ENCODE peak calls at places on chromosomes 11 and 22, in nine cellular contexts. H, V, A, F, N, M, Z, G and J are unnamed samples.

GRCh38 chr22:41110968-41111367 is 18.6 kb downstream of the EP300 start:
- DNase-seq in H (no peak), V (no peak), A (no peak), F (no peak), N (no peak), M (no peak), Z (no peak), G (no peak), J (no peak)

GRCh38 chr11:64643258-64643881 is 52.4 kb downstream of the SLC22A12 start:
- DNase-seq in H (no peak), V (no peak), A (peak), F (no peak), N (peak), M (no peak), Z (no peak), G (no peak), J (no peak)

GRCh38 chr22:22182990-22183264 is 61.7 kb upstream of the VPREB1 start:
- DNase-seq in H (no peak), V (no peak), A (no peak), F (no peak), N (no peak), M (no peak), Z (no peak), G (no peak), J (no peak)

GRCh38 chr11:36196476-36197099 is 92.6 kb downstream of the COMMD9 start:
- DNase-seq in H (no peak), V (peak), A (no peak), F (no peak), N (no peak), M (no peak), Z (no peak), G (no peak), J (peak)

GRCh38 chr22:19495562-19496323 is 16.0 kb downstream of the CDC45 start:
- DNase-seq in H (no peak), V (no peak), A (no peak), F (no peak), N (no peak), M (no peak), Z (no peak), G (no peak), J (peak)

GRCh38 chr22:39994566-39995345 is at the start of gene FAM83F:
- DNase-seq in H (peak), V (peak), A (no peak), F (no peak), N (no peak), M (peak), Z (no peak), G (no peak), J (no peak)

GRCh38 chr11:68632802-68633201 is 51.5 kb upstream of the GAL start:
- DNase-seq in H (peak), V (peak), A (peak), F (no peak), N (no peak), M (peak), Z (no peak), G (peak), J (peak)

GRCh38 chr11:116787436-116787785 is 412 bp downstream of the ZPR1 start:
- DNase-seq in H (no peak), V (peak), A (no peak), F (no peak), N (no peak), M (no peak), Z (no peak), G (no peak), J (peak)

GRCh38 chr11:74307409-74307808 is 4.0 kb downstream of the P4HA3 start:
- DNase-seq in H (no peak), V (peak), A (peak), F (no peak), N (no peak), M (no peak), Z (no peak), G (no peak), J (no peak)

GRCh38 chr11:123504401-123504800 is 74.3 kb downstream of the GRAMD1B start:
- DNase-seq in H (no peak), V (no peak), A (no peak), F (no peak), N (no peak), M (no peak), Z (no peak), G (no peak), J (no peak)

GRCh38 chr11:88353386-88353785 is 15.8 kb upstream of the CTSC start:
- DNase-seq in H (no peak), V (no peak), A (no peak), F (no peak), N (no peak), M (no peak), Z (no peak), G (no peak), J (no peak)

GRCh38 chr11:86374586-86374985 is at the start of gene CCDC81:
- DNase-seq in H (no peak), V (peak), A (no peak), F (no peak), N (no peak), M (no peak), Z (no peak), G (no peak), J (no peak)

GRCh38 chr11:47533690-47534135 is 19.2 kb downstream of the CELF1 start:
- DNase-seq in H (no peak), V (no peak), A (no peak), F (no peak), N (no peak), M (no peak), Z (no peak), G (no peak), J (no peak)

GRCh38 chr22:37854946-37855345 is 5.7 kb downstream of the EIF3L start:
- DNase-seq in H (no peak), V (no peak), A (no peak), F (no peak), N (no peak), M (no peak), Z (no peak), G (no peak), J (no peak)

GRCh38 chr11:76830639-76831312 is 29.9 kb upstream of the ACER3 start:
- DNase-seq in H (no peak), V (peak), A (no peak), F (no peak), N (no peak), M (no peak), Z (no peak), G (no peak), J (no peak)

GRCh38 chr22:45006873-45007246 is 2.9 kb downstream of the PHF21B start:
- DNase-seq in H (no peak), V (peak), A (no peak), F (no peak), N (peak), M (no peak), Z (no peak), G (no peak), J (peak)

GRCh38 chr11:316031-316701 is 2.3 kb downstream of the IFITM1 start:
- DNase-seq in H (no peak), V (peak), A (no peak), F (no peak), N (no peak), M (no peak), Z (no peak), G (no peak), J (no peak)

GRCh38 chr11:116654526-116654925 is 118.3 kb downstream of the BUD13 start:
- DNase-seq in H (no peak), V (no peak), A (no peak), F (no peak), N (no peak), M (no peak), Z (no peak), G (no peak), J (no peak)

GRCh38 chr11:95767498-95767897 is 22.1 kb downstream of the FAM76B start:
- DNase-seq in H (no peak), V (no peak), A (no peak), F (no peak), N (no peak), M (no peak), Z (no peak), G (no peak), J (no peak)